ENCODE peak calls at places on chromosomes 3 and 15, in six cellular contexts. One of them, this sample, is unnamed.

GRCh38 chr3:158727499-158728377 is 4.5 kb downstream of the RARRES1 start:
- DNase-seq in heart right ventricle: peak
- DNase-seq in astrocyte of the spinal cord: peak
- DNase-seq in colonic mucosa: peak
- DNase-seq in psoas muscle: no peak
- DNase-seq in AG09309: no peak
- DNase-seq in this sample: peak

GRCh38 chr15:74830868-74831267 is 4.4 kb downstream of the CPLX3 start:
- DNase-seq in AG09309: no peak
- DNase-seq in heart right ventricle: peak
- DNase-seq in psoas muscle: no peak
- DNase-seq in colonic mucosa: no peak
- DNase-seq in astrocyte of the spinal cord: no peak
- DNase-seq in this sample: no peak

GRCh38 chr3:140185375-140185774 is 250.4 kb downstream of the CLSTN2 start:
- DNase-seq in AG09309: no peak
- DNase-seq in colonic mucosa: no peak
- DNase-seq in heart right ventricle: no peak
- DNase-seq in astrocyte of the spinal cord: no peak
- DNase-seq in psoas muscle: no peak
- DNase-seq in this sample: no peak

GRCh38 chr3:189944285-189945145 is 176.2 kb downstream of the P3H2 start:
- DNase-seq in heart right ventricle: no peak
- DNase-seq in AG09309: no peak
- DNase-seq in psoas muscle: no peak
- DNase-seq in astrocyte of the spinal cord: no peak
- DNase-seq in colonic mucosa: peak
- DNase-seq in this sample: no peak

GRCh38 chr15:86743283-86743903 is 663.7 kb downstream of the AGBL1 start:
- DNase-seq in psoas muscle: peak
- DNase-seq in heart right ventricle: peak
- DNase-seq in astrocyte of the spinal cord: no peak
- DNase-seq in colonic mucosa: peak
- DNase-seq in AG09309: no peak
- DNase-seq in this sample: peak

GRCh38 chr3:171783626-171784025 is 26.7 kb downstream of the PLD1 start:
- DNase-seq in heart right ventricle: no peak
- DNase-seq in AG09309: no peak
- DNase-seq in astrocyte of the spinal cord: no peak
- DNase-seq in psoas muscle: no peak
- DNase-seq in colonic mucosa: no peak
- DNase-seq in this sample: no peak

GRCh38 chr3:119880966-119881365 is 99.1 kb downstream of the NR1I2 start:
- DNase-seq in AG09309: no peak
- DNase-seq in psoas muscle: no peak
- DNase-seq in astrocyte of the spinal cord: no peak
- DNase-seq in colonic mucosa: no peak
- DNase-seq in heart right ventricle: no peak
- DNase-seq in this sample: no peak

GRCh38 chr3:32448686-32449474 is 53.8 kb downstream of the CMTM6 start:
- DNase-seq in astrocyte of the spinal cord: no peak
- DNase-seq in heart right ventricle: no peak
- DNase-seq in AG09309: no peak
- DNase-seq in psoas muscle: no peak
- DNase-seq in colonic mucosa: no peak
- DNase-seq in this sample: no peak

GRCh38 chr3:34056951-34057390 is 258.5 kb downstream of the PDCD6IP start:
- DNase-seq in psoas muscle: no peak
- DNase-seq in colonic mucosa: no peak
- DNase-seq in heart right ventricle: no peak
- DNase-seq in astrocyte of the spinal cord: peak
- DNase-seq in AG09309: no peak
- DNase-seq in this sample: peak

GRCh38 chr3:7487763-7488162 is 626.8 kb downstream of the GRM7 start:
- DNase-seq in colonic mucosa: no peak
- DNase-seq in psoas muscle: no peak
- DNase-seq in astrocyte of the spinal cord: no peak
- DNase-seq in heart right ventricle: no peak
- DNase-seq in AG09309: no peak
- DNase-seq in this sample: no peak

GRCh38 chr3:131708216-131708615 is 205.4 kb upstream of the MRPL3 start:
- DNase-seq in colonic mucosa: no peak
- DNase-seq in psoas muscle: no peak
- DNase-seq in AG09309: no peak
- DNase-seq in heart right ventricle: no peak
- DNase-seq in astrocyte of the spinal cord: peak
- DNase-seq in this sample: no peak

GRCh38 chr3:138440137-138440536 is 5.7 kb downstream of the ESYT3 start:
- DNase-seq in psoas muscle: no peak
- DNase-seq in AG09309: no peak
- DNase-seq in astrocyte of the spinal cord: no peak
- DNase-seq in colonic mucosa: no peak
- DNase-seq in heart right ventricle: peak
- DNase-seq in this sample: no peak

GRCh38 chr3:18405141-18405540 is 20.0 kb downstream of the SATB1 start:
- DNase-seq in AG09309: no peak
- DNase-seq in heart right ventricle: no peak
- DNase-seq in colonic mucosa: no peak
- DNase-seq in psoas muscle: no peak
- DNase-seq in astrocyte of the spinal cord: no peak
- DNase-seq in this sample: no peak

GRCh38 chr3:18396428-18396827 is 28.7 kb downstream of the SATB1 start:
- DNase-seq in heart right ventricle: no peak
- DNase-seq in AG09309: no peak
- DNase-seq in astrocyte of the spinal cord: no peak
- DNase-seq in colonic mucosa: no peak
- DNase-seq in psoas muscle: no peak
- DNase-seq in this sample: no peak

GRCh38 chr3:18401298-18401961 is 23.7 kb downstream of the SATB1 start:
- DNase-seq in colonic mucosa: no peak
- DNase-seq in astrocyte of the spinal cord: no peak
- DNase-seq in heart right ventricle: no peak
- DNase-seq in AG09309: no peak
- DNase-seq in psoas muscle: no peak
- DNase-seq in this sample: no peak

DNA sequence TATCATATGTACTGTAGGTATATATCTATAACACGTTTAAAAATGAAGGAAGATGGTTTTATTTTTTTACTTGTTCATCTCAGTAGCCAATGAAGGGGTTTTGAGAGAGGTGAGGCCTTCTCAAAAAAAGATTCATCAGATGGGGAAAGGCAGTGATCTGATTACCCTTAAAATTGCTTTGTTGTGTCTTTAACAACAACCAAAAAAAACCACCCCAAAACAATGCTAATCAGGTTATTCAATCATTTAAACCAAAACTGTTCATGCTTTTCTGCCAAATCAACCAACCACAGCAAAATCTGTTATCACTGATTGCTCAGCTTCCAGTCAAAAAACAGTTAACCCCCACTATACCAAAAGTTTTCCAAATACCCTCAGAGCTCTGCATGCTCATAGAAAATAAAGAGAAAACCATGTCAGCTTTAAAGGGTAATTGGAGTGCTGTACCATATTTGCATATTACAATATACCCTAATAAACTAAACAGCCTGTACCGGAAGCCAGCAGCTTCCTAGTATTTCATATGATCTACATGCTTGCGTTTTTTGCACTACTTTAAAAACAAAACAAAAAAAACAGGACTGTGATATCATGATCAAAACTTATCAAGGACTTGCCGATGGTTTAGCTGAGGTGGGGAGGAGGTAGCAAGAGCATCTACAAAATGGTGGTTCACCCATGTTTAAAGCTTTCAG is 22.9 kb downstream of the SATB1 start:
- DNase-seq in psoas muscle: no peak
- DNase-seq in AG09309: no peak
- DNase-seq in astrocyte of the spinal cord: no peak
- DNase-seq in heart right ventricle: no peak
- DNase-seq in colonic mucosa: no peak
- DNase-seq in this sample: no peak
- H3K4me3 ChIP-seq in psoas muscle: no peak
- H3K4me3 ChIP-seq in AG09309: no peak
- H3K4me3 ChIP-seq in astrocyte of the spinal cord: no peak
- H3K4me3 ChIP-seq in heart right ventricle: no peak
- H3K4me3 ChIP-seq in colonic mucosa: no peak
- H3K4me3 ChIP-seq in this sample: no peak

GRCh38 chr3:64268926-64269325 is 43.7 kb upstream of the PRICKLE2 start:
- DNase-seq in astrocyte of the spinal cord: no peak
- DNase-seq in psoas muscle: no peak
- DNase-seq in AG09309: no peak
- DNase-seq in heart right ventricle: peak
- DNase-seq in colonic mucosa: no peak
- DNase-seq in this sample: no peak

GRCh38 chr3:64267774-64268604 is 42.7 kb upstream of the PRICKLE2 start:
- DNase-seq in heart right ventricle: peak
- DNase-seq in psoas muscle: peak
- DNase-seq in AG09309: peak
- DNase-seq in colonic mucosa: peak
- DNase-seq in astrocyte of the spinal cord: peak
- DNase-seq in this sample: no peak

GRCh38 chr3:64264491-64265109 is 39.3 kb upstream of the PRICKLE2 start:
- DNase-seq in colonic mucosa: no peak
- DNase-seq in AG09309: no peak
- DNase-seq in psoas muscle: no peak
- DNase-seq in astrocyte of the spinal cord: peak
- DNase-seq in heart right ventricle: no peak
- DNase-seq in this sample: no peak

GRCh38 chr3:64266983-64267382 is 41.7 kb upstream of the PRICKLE2 start:
- DNase-seq in astrocyte of the spinal cord: no peak
- DNase-seq in AG09309: no peak
- DNase-seq in colonic mucosa: no peak
- DNase-seq in heart right ventricle: no peak
- DNase-seq in psoas muscle: no peak
- DNase-seq in this sample: no peak

DNA sequence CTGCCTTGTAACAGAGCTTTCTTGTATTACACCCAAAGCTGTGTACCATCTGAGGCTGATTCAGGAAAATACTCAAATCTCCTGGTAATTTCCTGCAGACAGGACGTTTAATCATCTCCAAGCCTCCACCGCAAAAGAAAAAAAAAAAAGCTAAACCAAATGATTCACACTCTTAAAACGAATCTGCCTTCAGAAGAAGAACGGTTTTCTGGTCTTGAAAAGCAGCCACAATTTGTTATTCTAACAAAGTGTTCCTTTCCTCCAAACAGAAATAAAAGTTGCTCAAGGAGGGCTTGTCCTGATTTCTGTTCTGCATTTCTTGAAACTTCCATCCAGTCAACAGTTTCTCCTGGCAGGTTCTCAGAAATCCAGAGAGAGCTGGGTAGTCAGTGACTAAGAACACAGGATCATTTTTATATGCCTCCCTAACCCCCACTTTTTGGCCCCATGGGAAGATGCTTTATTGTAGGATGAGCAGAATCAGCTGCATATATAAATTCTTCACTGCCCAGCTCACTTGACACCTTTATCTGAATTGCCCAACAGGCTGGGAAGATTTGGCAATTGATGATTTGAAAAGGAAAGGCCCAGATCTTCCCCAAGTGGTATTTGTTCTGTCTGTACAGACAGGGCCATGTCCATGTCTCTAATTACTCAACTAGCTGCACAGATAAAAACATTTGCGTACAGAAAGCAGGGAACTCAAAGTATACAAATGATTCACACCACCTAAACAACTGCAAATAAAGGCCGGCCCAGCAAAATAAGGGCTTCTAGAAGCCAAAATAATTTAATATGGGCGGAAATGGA is 41.0 kb upstream of the PRICKLE2 start:
- DNase-seq in psoas muscle: no peak
- DNase-seq in astrocyte of the spinal cord: peak
- DNase-seq in colonic mucosa: peak
- DNase-seq in AG09309: peak
- DNase-seq in heart right ventricle: no peak
- DNase-seq in this sample: no peak
- H3K4me3 ChIP-seq in psoas muscle: peak
- H3K4me3 ChIP-seq in astrocyte of the spinal cord: peak
- H3K4me3 ChIP-seq in colonic mucosa: no peak
- H3K4me3 ChIP-seq in AG09309: peak
- H3K4me3 ChIP-seq in heart right ventricle: peak
- H3K4me3 ChIP-seq in this sample: no peak

DNA sequence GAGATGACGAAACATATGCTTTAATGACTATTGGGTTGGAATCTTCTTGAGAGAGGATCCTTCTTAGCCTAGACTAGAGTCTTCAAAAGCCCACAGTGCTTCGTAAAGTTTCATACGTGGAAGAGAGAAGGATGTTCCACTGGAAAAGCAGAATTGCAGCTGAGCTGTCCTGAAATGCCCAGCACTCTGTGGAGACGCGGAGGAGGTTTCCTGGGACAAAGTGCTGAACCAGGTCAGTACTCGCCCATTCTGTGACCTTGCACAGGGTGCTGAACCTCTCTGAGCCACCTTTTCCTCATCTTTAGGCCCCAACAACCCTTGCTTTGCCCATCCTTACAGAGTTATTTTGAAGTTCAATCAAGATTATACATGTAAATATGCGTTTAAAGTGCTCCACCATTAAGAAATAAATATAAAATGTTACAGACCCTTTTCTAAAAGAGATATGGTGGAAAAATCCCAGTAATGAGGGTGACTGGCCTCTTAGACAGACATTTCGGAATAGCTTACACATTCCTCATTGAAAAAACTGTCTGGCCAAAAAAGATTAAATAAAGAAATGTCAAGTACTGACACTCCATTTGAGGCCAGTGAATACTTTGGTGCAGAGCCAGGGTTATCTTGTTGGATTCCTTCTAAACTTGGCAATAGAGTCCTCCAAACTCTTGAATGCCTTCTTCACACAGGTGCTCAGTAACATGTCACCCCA is 4.2 kb upstream of the MAGEF1 start:
- DNase-seq in heart right ventricle: no peak
- DNase-seq in psoas muscle: no peak
- DNase-seq in colonic mucosa: no peak
- DNase-seq in AG09309: no peak
- DNase-seq in astrocyte of the spinal cord: no peak
- DNase-seq in this sample: no peak
- H3K4me3 ChIP-seq in heart right ventricle: no peak
- H3K4me3 ChIP-seq in psoas muscle: no peak
- H3K4me3 ChIP-seq in colonic mucosa: no peak
- H3K4me3 ChIP-seq in AG09309: no peak
- H3K4me3 ChIP-seq in astrocyte of the spinal cord: no peak
- H3K4me3 ChIP-seq in this sample: no peak

GRCh38 chr3:77041156-77041696 is 1.3 kb downstream of the ROBO2 start:
- DNase-seq in psoas muscle: peak
- DNase-seq in AG09309: no peak
- DNase-seq in astrocyte of the spinal cord: no peak
- DNase-seq in colonic mucosa: no peak
- DNase-seq in heart right ventricle: no peak
- DNase-seq in this sample: no peak
- H3K4me3 ChIP-seq in psoas muscle: no peak
- H3K4me3 ChIP-seq in AG09309: peak
- H3K4me3 ChIP-seq in astrocyte of the spinal cord: no peak
- H3K4me3 ChIP-seq in colonic mucosa: no peak
- H3K4me3 ChIP-seq in heart right ventricle: peak
- H3K4me3 ChIP-seq in this sample: no peak